ENCODE peak calls at places on chromosome 13, in nine cellular contexts. H is ELR; A is H9; O is nephron progenitor cell; K is OCI-LY7; N is ovary; S is naive thymus-derived CD4-positive, alpha-beta T cell; M is stimulated activated naive CD8-positive, alpha-beta T cell treated with anti-CD3 and anti-CD28 coated beads, Interleukin-15, Interleukin-2, amounts not matched to agents 100 U/mL and 50 U/mL, for 24 hours; Y is stimulated activated CD8-positive, alpha-beta memory T cell treated with anti-CD3 and anti-CD28 coated beads, Interleukin-15, amount 100 ng/mL, for 1 hour. I is an unnamed sample.
A peak's percentile ranks its signal among the peaks of the same experiment; 100 is the strongest.

GRCh38 chr13:73331556-73331955 is 272.8 kb downstream of the KLF5 start:
- DNase-seq in H (no peak), A (no peak), O (no peak), K (no peak), N (no peak), S (no peak), M (no peak), Y (no peak), I (no peak)

GRCh38 chr13:26872444-26873173 is 112.0 kb upstream of the GPR12 start:
- DNase-seq in H (peak; percentile 64), A (peak; percentile 81), O (peak; percentile 88), K (peak; percentile 62), N (no peak), S (peak; percentile 27), M (peak; percentile 69), Y (peak; percentile 29), I (peak; percentile 86)

GRCh38 chr13:35978607-35979316 is 152.4 kb downstream of the DCLK1 start:
- DNase-seq in H (peak; percentile 61), A (no peak), O (peak; percentile 55), K (peak; percentile 20), N (peak; percentile 63), S (peak; percentile 1), M (peak; percentile 21), Y (no peak), I (no peak)

GRCh38 chr13:43815204-43815603 is 28.4 kb upstream of the ENOX1 start:
- DNase-seq in H (peak; percentile 66), A (no peak), O (no peak), K (no peak), N (no peak), S (no peak), M (no peak), Y (no peak), I (no peak)

GRCh38 chr13:67833564-67833963 is 603.4 kb upstream of the PCDH9 start:
- DNase-seq in H (no peak), A (no peak), O (no peak), K (no peak), N (no peak), S (no peak), M (no peak), Y (no peak), I (no peak)

GRCh38 chr13:37375724-37376123 is 222.8 kb downstream of the POSTN start:
- DNase-seq in H (no peak), A (no peak), O (no peak), K (no peak), N (no peak), S (no peak), M (no peak), Y (no peak), I (no peak)

GRCh38 chr13:40187836-40188591 is 478.4 kb downstream of the FOXO1 start:
- DNase-seq in H (no peak), A (peak; percentile 38), O (no peak), K (no peak), N (no peak), S (peak; percentile 80), M (peak; percentile 42), Y (no peak), I (no peak)

GRCh38 chr13:90365130-90365529 is 982.4 kb upstream of the MIR17HG start:
- DNase-seq in H (peak; percentile 38), A (no peak), O (no peak), K (no peak), N (no peak), S (no peak), M (no peak), Y (no peak), I (no peak)

GRCh38 chr13:29733069-29733700 is 117.2 kb downstream of the UBL3 start:
- DNase-seq in H (peak; percentile 52), A (no peak), O (no peak), K (no peak), N (no peak), S (no peak), M (no peak), Y (no peak), I (no peak)

I was measured in ecto neural progenitor cell.